ENCODE peak calls at places on chromosome 18, in four cellular contexts. One of them, this sample, is unnamed.

GRCh38 chr18:63590368-63590767 is 3.2 kb downstream of the SERPINB13 start:
- DNase-seq in GM12892: no peak
- DNase-seq in K562: no peak
- DNase-seq in HepG2: no peak
- DNase-seq in this sample: no peak

GRCh38 chr18:60554961-60555360 is 182.4 kb upstream of the MC4R start:
- DNase-seq in GM12892: no peak
- DNase-seq in K562: no peak
- DNase-seq in HepG2: no peak
- DNase-seq in this sample: no peak

GRCh38 chr18:57771626-57772025 is 31.5 kb downstream of the ATP8B1 start:
- DNase-seq in GM12892: no peak
- DNase-seq in K562: no peak
- DNase-seq in HepG2: no peak
- DNase-seq in this sample: no peak

GRCh38 chr18:74310411-74310810 is 5.2 kb upstream of the C18orf63 start:
- DNase-seq in GM12892: no peak
- DNase-seq in K562: no peak
- DNase-seq in HepG2: peak
- DNase-seq in this sample: no peak

GRCh38 chr18:44973282-44973681 is 292.6 kb downstream of the SETBP1 start:
- DNase-seq in GM12892: no peak
- DNase-seq in K562: no peak
- DNase-seq in HepG2: no peak
- DNase-seq in this sample: no peak

GRCh38 chr18:64810354-64810753 is 661.5 kb upstream of the LINC00305 start:
- DNase-seq in GM12892: no peak
- DNase-seq in K562: no peak
- DNase-seq in HepG2: no peak
- DNase-seq in this sample: no peak

GRCh38 chr18:42513416-42513815 is 558.4 kb downstream of the PIK3C3 start:
- DNase-seq in GM12892: no peak
- DNase-seq in K562: no peak
- DNase-seq in HepG2: no peak
- DNase-seq in this sample: no peak

GRCh38 chr18:50127516-50128229 is 67.3 kb downstream of the MYO5B start:
- DNase-seq in GM12892: no peak
- DNase-seq in K562: no peak
- DNase-seq in HepG2: no peak
- DNase-seq in this sample: no peak

GRCh38 chr18:24198461-24198860 is 59.6 kb downstream of the CABYR start:
- DNase-seq in GM12892: no peak
- DNase-seq in K562: no peak
- DNase-seq in HepG2: no peak
- DNase-seq in this sample: no peak

GRCh38 chr18:21241224-21242131 is 554 bp upstream of the GREB1L start:
- DNase-seq in GM12892: no peak
- DNase-seq in K562: no peak
- DNase-seq in HepG2: no peak
- DNase-seq in this sample: peak

GRCh38 chr18:38038242-38038641 is 472.6 kb upstream of the CELF4 start:
- DNase-seq in GM12892: no peak
- DNase-seq in K562: no peak
- DNase-seq in HepG2: no peak
- DNase-seq in this sample: no peak

GRCh38 chr18:24170389-24170788 is 31.5 kb downstream of the CABYR start:
- DNase-seq in GM12892: no peak
- DNase-seq in K562: no peak
- DNase-seq in HepG2: peak
- DNase-seq in this sample: no peak

GRCh38 chr18:35141077-35141476 is 99.8 kb upstream of the ZNF397 start:
- DNase-seq in GM12892: no peak
- DNase-seq in K562: no peak
- DNase-seq in HepG2: no peak
- DNase-seq in this sample: no peak

GRCh38 chr18:62710417-62710816 is 4.9 kb upstream of the PHLPP1 start:
- DNase-seq in GM12892: no peak
- DNase-seq in K562: no peak
- DNase-seq in HepG2: no peak
- DNase-seq in this sample: no peak

GRCh38 chr18:47729356-47729755 is 201.1 kb downstream of the SMAD2 start:
- DNase-seq in GM12892: no peak
- DNase-seq in K562: no peak
- DNase-seq in HepG2: no peak
- DNase-seq in this sample: no peak

GRCh38 chr18:37900281-37900680 is 334.7 kb upstream of the CELF4 start:
- DNase-seq in GM12892: no peak
- DNase-seq in K562: no peak
- DNase-seq in HepG2: no peak
- DNase-seq in this sample: no peak

GRCh38 chr18:13379930-13380665 is 161.5 kb downstream of the LDLRAD4 start:
- DNase-seq in GM12892: no peak
- DNase-seq in K562: no peak
- DNase-seq in HepG2: no peak
- DNase-seq in this sample: no peak

GRCh38 chr18:8946046-8946838 is 156.3 kb upstream of the NDUFV2 start:
- DNase-seq in GM12892: no peak
- DNase-seq in K562: no peak
- DNase-seq in HepG2: no peak
- DNase-seq in this sample: no peak

GRCh38 chr18:13017247-13017875 is 26.2 kb downstream of the CEP192 start:
- DNase-seq in GM12892: no peak
- DNase-seq in K562: no peak
- DNase-seq in HepG2: no peak
- DNase-seq in this sample: no peak

GRCh38 chr18:79630266-79631095 is 49.1 kb upstream of the CTDP1 start:
- DNase-seq in GM12892: no peak
- DNase-seq in K562: no peak
- DNase-seq in HepG2: no peak
- DNase-seq in this sample: no peak

GRCh38 chr18:45274026-45274425 is 341.2 kb upstream of the SLC14A2 start:
- DNase-seq in GM12892: no peak
- DNase-seq in K562: no peak
- DNase-seq in HepG2: no peak
- DNase-seq in this sample: no peak

GRCh38 chr18:49664086-49664890 is 102.4 kb downstream of the LIPG start:
- DNase-seq in GM12892: no peak
- DNase-seq in K562: peak
- DNase-seq in HepG2: no peak
- DNase-seq in this sample: no peak

GRCh38 chr18:39753178-39753577 is 2187.6 kb upstream of the CELF4 start:
- DNase-seq in GM12892: no peak
- DNase-seq in K562: no peak
- DNase-seq in HepG2: no peak
- DNase-seq in this sample: no peak

GRCh38 chr18:63545094-63545493 is 2.9 kb downstream of the SERPINB12 start:
- DNase-seq in GM12892: no peak
- DNase-seq in K562: no peak
- DNase-seq in HepG2: no peak
- DNase-seq in this sample: no peak

GRCh38 chr18:79480171-79480981 is 84.6 kb downstream of the NFATC1 start:
- DNase-seq in GM12892: no peak
- DNase-seq in K562: no peak
- DNase-seq in HepG2: no peak
- DNase-seq in this sample: no peak

GRCh38 chr18:3183103-3183717 is 36.6 kb downstream of the MYOM1 start:
- DNase-seq in GM12892: no peak
- DNase-seq in K562: no peak
- DNase-seq in HepG2: no peak
- DNase-seq in this sample: no peak

GRCh38 chr18:8948011-8948410 is 154.5 kb upstream of the NDUFV2 start:
- DNase-seq in GM12892: no peak
- DNase-seq in K562: no peak
- DNase-seq in HepG2: no peak
- DNase-seq in this sample: no peak

GRCh38 chr18:57627488-57627887 is 5.9 kb upstream of the NARS1 start:
- DNase-seq in GM12892: no peak
- DNase-seq in K562: no peak
- DNase-seq in HepG2: no peak
- DNase-seq in this sample: no peak

GRCh38 chr18:62486290-62486964 is 36.4 kb upstream of the ZCCHC2 start:
- DNase-seq in GM12892: no peak
- DNase-seq in K562: peak
- DNase-seq in HepG2: peak
- DNase-seq in this sample: no peak

GRCh38 chr18:47595816-47596501 is 334.5 kb downstream of the SMAD2 start:
- DNase-seq in GM12892: peak
- DNase-seq in K562: peak
- DNase-seq in HepG2: peak
- DNase-seq in this sample: peak

GRCh38 chr18:48675330-48675761 is 136.5 kb downstream of the CTIF start:
- DNase-seq in GM12892: peak
- DNase-seq in K562: peak
- DNase-seq in HepG2: peak
- DNase-seq in this sample: peak

GRCh38 chr18:12929477-12930083 is 18.2 kb upstream of the SEH1L start:
- DNase-seq in GM12892: no peak
- DNase-seq in K562: no peak
- DNase-seq in HepG2: no peak
- DNase-seq in this sample: no peak

GRCh38 chr18:28189400-28190239 is 12.7 kb upstream of the CDH2 start:
- DNase-seq in GM12892: no peak
- DNase-seq in K562: peak
- DNase-seq in HepG2: peak
- DNase-seq in this sample: no peak

GRCh38 chr18:54263904-54264336 is 5.4 kb upstream of the POLI start:
- DNase-seq in GM12892: no peak
- DNase-seq in K562: no peak
- DNase-seq in HepG2: peak
- DNase-seq in this sample: no peak

GRCh38 chr18:3799515-3799914 is 349.5 kb downstream of the TGIF1 start:
- DNase-seq in GM12892: no peak
- DNase-seq in K562: no peak
- DNase-seq in HepG2: no peak
- DNase-seq in this sample: no peak

GRCh38 chr18:35515460-35516130 is 17.8 kb upstream of the INO80C start:
- DNase-seq in GM12892: no peak
- DNase-seq in K562: peak
- DNase-seq in HepG2: no peak
- DNase-seq in this sample: no peak

DNA sequence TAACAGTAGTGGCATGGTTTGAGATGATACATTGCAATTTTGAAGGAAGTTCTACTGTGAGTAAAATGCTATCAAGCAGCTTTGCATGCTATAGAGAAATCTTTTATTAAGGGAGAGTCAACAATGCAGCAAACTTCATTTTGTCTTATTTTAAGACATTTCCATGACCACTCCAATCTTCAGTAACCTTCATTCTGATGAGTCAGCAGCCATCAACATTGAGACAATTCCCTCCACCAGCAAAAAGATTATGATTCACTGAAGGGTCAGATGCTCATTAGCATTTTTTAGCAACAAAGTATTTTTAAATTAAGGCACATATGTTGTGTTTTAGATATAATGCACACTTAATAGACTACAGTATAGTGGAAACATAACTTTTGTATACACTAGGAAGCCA is 235.7 kb downstream of the DSC3 start:
- DNase-seq in GM12892: no peak
- DNase-seq in K562: no peak
- DNase-seq in HepG2: no peak
- DNase-seq in this sample: no peak
- TF ChIP-seq TAF1 in GM12892: no peak
- TF ChIP-seq TAF1 in K562: no peak
- TF ChIP-seq TAF1 in HepG2: no peak
- TF ChIP-seq TAF1 in this sample: no peak

DNA sequence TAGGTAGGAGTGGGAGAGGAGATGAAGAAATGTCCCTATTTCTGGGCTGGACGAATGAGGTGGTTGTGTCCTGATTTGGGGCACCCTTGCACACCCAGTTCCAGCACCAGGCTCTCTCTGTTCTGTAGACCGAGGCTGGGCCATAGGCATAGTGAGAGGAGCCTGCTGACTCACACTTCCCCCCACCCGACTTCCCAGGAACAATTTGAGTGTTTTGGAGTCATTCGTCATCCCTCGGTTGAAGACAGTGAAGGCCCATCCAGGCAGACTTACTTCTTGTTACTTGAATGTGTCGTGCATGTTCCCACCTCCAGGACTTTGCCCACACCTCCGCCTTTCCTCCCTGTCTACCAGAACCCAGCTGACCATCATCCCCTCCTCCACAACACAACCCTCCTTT is 179.1 kb downstream of the HAUS1 start:
- DNase-seq in GM12892: no peak
- DNase-seq in K562: peak
- DNase-seq in HepG2: no peak
- DNase-seq in this sample: no peak
- TF ChIP-seq TAF1 in GM12892: no peak
- TF ChIP-seq TAF1 in K562: no peak
- TF ChIP-seq TAF1 in HepG2: no peak
- TF ChIP-seq TAF1 in this sample: no peak

GRCh38 chr18:25299899-25300298 is 52.1 kb downstream of the ZNF521 start:
- DNase-seq in GM12892: no peak
- DNase-seq in K562: no peak
- DNase-seq in HepG2: no peak
- DNase-seq in this sample: no peak

GRCh38 chr18:25299426-25299825 is 52.5 kb downstream of the ZNF521 start:
- DNase-seq in GM12892: no peak
- DNase-seq in K562: no peak
- DNase-seq in HepG2: no peak
- DNase-seq in this sample: no peak

GRCh38 chr18:25300492-25300891 is 51.5 kb downstream of the ZNF521 start:
- DNase-seq in GM12892: no peak
- DNase-seq in K562: no peak
- DNase-seq in HepG2: no peak
- DNase-seq in this sample: no peak

GRCh38 chr18:25295624-25296138 is 56.3 kb downstream of the ZNF521 start:
- DNase-seq in GM12892: no peak
- DNase-seq in K562: no peak
- DNase-seq in HepG2: no peak
- DNase-seq in this sample: no peak

DNA sequence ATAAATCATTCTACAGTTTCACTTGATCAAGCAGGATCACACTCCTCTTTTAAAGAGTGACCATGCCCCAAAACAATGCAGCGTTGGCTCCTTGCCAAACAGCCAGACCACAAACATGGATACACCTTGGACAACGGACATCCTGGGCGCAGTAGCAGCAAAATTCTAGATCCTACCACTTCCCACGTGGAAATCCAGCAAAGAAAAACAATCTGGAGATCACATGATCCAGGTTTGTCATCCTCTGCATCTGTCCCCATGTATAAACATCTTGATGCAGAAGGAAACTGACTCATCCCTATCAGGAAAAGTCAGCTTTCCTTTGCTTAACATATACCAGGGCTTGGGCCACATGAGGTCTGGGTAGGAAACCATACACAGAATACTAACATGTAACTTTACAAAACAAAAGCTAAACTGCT is 53.1 kb downstream of the ZNF521 start:
- DNase-seq in GM12892: no peak
- DNase-seq in K562: peak
- DNase-seq in HepG2: no peak
- DNase-seq in this sample: no peak
- TF ChIP-seq TAF1 in GM12892: no peak
- TF ChIP-seq TAF1 in K562: no peak
- TF ChIP-seq TAF1 in HepG2: no peak
- TF ChIP-seq TAF1 in this sample: no peak

GRCh38 chr18:76859474-76860339 is 37.4 kb downstream of the ZNF236 start:
- DNase-seq in GM12892: no peak
- DNase-seq in K562: no peak
- DNase-seq in HepG2: no peak
- DNase-seq in this sample: no peak
- TF ChIP-seq TAF1 in GM12892: no peak
- TF ChIP-seq TAF1 in K562: no peak
- TF ChIP-seq TAF1 in HepG2: no peak
- TF ChIP-seq TAF1 in this sample: no peak